ENCODE peak calls at places on chromosomes 4 and X, in seven cellular contexts. C is GM20000; P is smooth muscle cell of the brain vasculature; Q is WTC11; E is stimulated activated naive B cell treated with anti-CD40 and anti-IgM and Interleukin-4, amounts not matched to agents 10 μg/mL and 1 μg/mL and 100 μg/mL, for 72 hours; L is G401; Z is GM03348. H is an unnamed sample.

GRCh38 chrX:110006826-110007375 is 4.0 kb downstream of the TMEM164 start:
- DNase-seq in C (no peak), P (no peak), Q (no peak), E (no peak), L (no peak), Z (no peak), H (no peak)

GRCh38 chr4:83170952-83171399 is 56.4 kb upstream of the PLAC8 start:
- DNase-seq in C (no peak), P (no peak), Q (no peak), E (no peak), L (no peak), Z (no peak), H (peak; percentile 57)

GRCh38 chrX:30309139-30309571 is at the start of gene NR0B1:
- DNase-seq in C (no peak), P (no peak), Q (peak; percentile 14), E (no peak), L (no peak), Z (peak; percentile 9), H (no peak)

GRCh38 chr4:118221193-118221800 is 131.5 kb downstream of the PRSS12 start:
- DNase-seq in C (no peak), P (no peak), Q (no peak), E (no peak), L (no peak), Z (no peak), H (no peak)

GRCh38 chrX:120452131-120452530 is 17.0 kb downstream of the LAMP2 start:
- DNase-seq in C (peak; percentile 7), P (no peak), Q (peak; percentile 13), E (no peak), L (peak; percentile 62), Z (peak; percentile 26), H (no peak)

GRCh38 chr4:5979981-5980380 is 38.2 kb downstream of the C4orf50 start:
- DNase-seq in C (no peak), P (no peak), Q (peak; percentile 85), E (no peak), L (peak; percentile 7), Z (peak; percentile 39), H (no peak)

GRCh38 chrX:1491851-1492349 is 39.2 kb upstream of the ASMTL start:
- DNase-seq in C (peak; percentile 85), P (no peak), Q (peak; percentile 73), E (peak; percentile 73), L (peak; percentile 27), Z (no peak), H (peak; percentile 85)

GRCh38 chr4:65242156-65242846 is 428.0 kb downstream of the EPHA5 start:
- DNase-seq in C (no peak), P (no peak), Q (no peak), E (no peak), L (no peak), Z (no peak), H (no peak)

GRCh38 chr4:44662623-44663006 is 11.2 kb upstream of the YIPF7 start:
- DNase-seq in C (no peak), P (no peak), Q (no peak), E (no peak), L (peak; percentile 37), Z (no peak), H (no peak)

GRCh38 chr4:101693842-101694398 is 96.6 kb upstream of the BANK1 start:
- DNase-seq in C (peak; percentile 9), P (no peak), Q (no peak), E (peak; percentile 9), L (no peak), Z (no peak), H (peak; percentile 52)

GRCh38 chr4:165131247-165131832 is 18.7 kb upstream of the TMEM192 start:
- DNase-seq in C (peak; percentile 73), P (peak; percentile 29), Q (peak; percentile 86), E (peak; percentile 64), L (peak; percentile 77), Z (peak; percentile 67), H (peak; percentile 18)

GRCh38 chr4:24856586-24856985 is 56.3 kb downstream of the CCDC149 start:
- DNase-seq in C (peak; percentile 58), P (no peak), Q (no peak), E (no peak), L (no peak), Z (peak; percentile 20), H (peak; percentile 57)

GRCh38 chrX:74922922-74923321 is 2.3 kb downstream of the NEXMIF start:
- DNase-seq in C (peak; percentile 63), P (no peak), Q (no peak), E (peak; percentile 15), L (no peak), Z (no peak), H (peak; percentile 59)

GRCh38 chrX:103999234-103999633 is 14.3 kb downstream of the H2BW1 start:
- DNase-seq in C (no peak), P (no peak), Q (no peak), E (no peak), L (no peak), Z (no peak), H (no peak)

GRCh38 chrX:123184858-123185251 is 777 bp downstream of the GRIA3 start:
- DNase-seq in C (no peak), P (no peak), Q (peak; percentile 20), E (no peak), L (no peak), Z (peak; percentile 46), H (peak; percentile 12)

GRCh38 chrX:63920875-63921274 is 135.9 kb upstream of the ARHGEF9 start:
- DNase-seq in C (peak; percentile 2), P (no peak), Q (no peak), E (no peak), L (no peak), Z (no peak), H (no peak)

GRCh38 chr4:148951346-148951745 is 509.1 kb upstream of the NR3C2 start:
- DNase-seq in C (no peak), P (no peak), Q (no peak), E (no peak), L (no peak), Z (no peak), H (no peak)

GRCh38 chrX:147602297-147602696 is 309.4 kb upstream of the FMR1 start:
- DNase-seq in C (no peak), P (no peak), Q (no peak), E (no peak), L (peak; percentile 0), Z (no peak), H (no peak)

GRCh38 chr4:23602720-23603119 is 287.1 kb downstream of the PPARGC1A start:
- DNase-seq in C (no peak), P (no peak), Q (no peak), E (no peak), L (no peak), Z (no peak), H (no peak)

GRCh38 chrX:24264383-24264782 is 49.5 kb downstream of the SUPT20HL2 start:
- DNase-seq in C (no peak), P (no peak), Q (no peak), E (no peak), L (no peak), Z (no peak), H (no peak)

GRCh38 chrX:68989865-68990606 is 161.2 kb downstream of the EFNB1 start:
- DNase-seq in C (no peak), P (peak; percentile 55), Q (peak; percentile 72), E (no peak), L (no peak), Z (peak; percentile 36), H (no peak)

GRCh38 chr4:42282081-42282901 is 115.0 kb upstream of the SHISA3 start:
- DNase-seq in C (peak; percentile 74), P (peak; percentile 17), Q (peak; percentile 41), E (peak; percentile 15), L (peak; percentile 82), Z (peak; percentile 77), H (peak; percentile 40)

GRCh38 chr4:88747351-88747750 is 49.7 kb upstream of the NAP1L5 start:
- DNase-seq in C (no peak), P (no peak), Q (no peak), E (no peak), L (no peak), Z (no peak), H (no peak)

GRCh38 chr4:142282870-142283431 is 563.1 kb downstream of the INPP4B start:
- DNase-seq in C (no peak), P (no peak), Q (no peak), E (no peak), L (no peak), Z (no peak), H (no peak)

GRCh38 chrX:11215191-11215921 is 77.9 kb upstream of the AMELX start:
- DNase-seq in C (no peak), P (no peak), Q (peak; percentile 58), E (no peak), L (no peak), Z (no peak), H (no peak)

GRCh38 chr4:24885342-24885741 is 27.5 kb downstream of the CCDC149 start:
- DNase-seq in C (no peak), P (no peak), Q (no peak), E (no peak), L (no peak), Z (no peak), H (no peak)

GRCh38 chr4:11312389-11312788 is 116.3 kb downstream of the HS3ST1 start:
- DNase-seq in C (no peak), P (no peak), Q (no peak), E (no peak), L (no peak), Z (no peak), H (no peak)

GRCh38 chr4:107718351-107718965 is 1.6 kb downstream of the PAPSS1 start:
- DNase-seq in C (peak; percentile 40), P (no peak), Q (no peak), E (no peak), L (no peak), Z (no peak), H (peak; percentile 36)

GRCh38 chr4:28709821-28710330 is 1849.2 kb downstream of the STIM2 start:
- DNase-seq in C (no peak), P (no peak), Q (no peak), E (no peak), L (no peak), Z (no peak), H (no peak)

GRCh38 chr4:79445371-79445781 is 37.3 kb upstream of the GK2 start:
- DNase-seq in C (no peak), P (no peak), Q (peak; percentile 5), E (no peak), L (no peak), Z (no peak), H (no peak)

H was measured in GM06990.